ENCODE peak calls at places on chromosomes 5 and 9, in seven cellular contexts. One of them, this sample, is unnamed.
A peak's percentile ranks its signal among the peaks of the same experiment; 100 is the strongest.

GRCh38 chr5:180113660-180114303 is 42.2 kb upstream of the RNF130 start:
- DNase-seq in stromal cell of bone marrow: no peak
- DNase-seq in NCI-H1092 treated with DMSO at 0.1 percent for 48 hours: no peak
- DNase-seq in NCI-H345: no peak
- DNase-seq in IMR-90: no peak
- DNase-seq in stimulated activated effector memory CD8-positive, alpha-beta T cell treated with anti-CD3 and anti-CD28 coated beads, Interleukin-12 subunit alpha, Interleukin-12 subunit beta, amount 100 ng/mL, for 72 hours: no peak
- DNase-seq in NCI-H460: no peak
- DNase-seq in this sample: no peak

GRCh38 chr9:125564641-125565040 is 142.4 kb downstream of the MAPKAP1 start:
- DNase-seq in stromal cell of bone marrow: no peak
- DNase-seq in NCI-H1092 treated with DMSO at 0.1 percent for 48 hours: no peak
- DNase-seq in NCI-H345: no peak
- DNase-seq in IMR-90: no peak
- DNase-seq in stimulated activated effector memory CD8-positive, alpha-beta T cell treated with anti-CD3 and anti-CD28 coated beads, Interleukin-12 subunit alpha, Interleukin-12 subunit beta, amount 100 ng/mL, for 72 hours: no peak
- DNase-seq in NCI-H460: no peak
- DNase-seq in this sample: no peak

GRCh38 chr5:88269222-88269771 is 652 bp upstream of the TMEM161B start:
- DNase-seq in stromal cell of bone marrow: no peak
- DNase-seq in NCI-H1092 treated with DMSO at 0.1 percent for 48 hours: peak; percentile 27
- DNase-seq in NCI-H345: no peak
- DNase-seq in IMR-90: peak; percentile 16
- DNase-seq in stimulated activated effector memory CD8-positive, alpha-beta T cell treated with anti-CD3 and anti-CD28 coated beads, Interleukin-12 subunit alpha, Interleukin-12 subunit beta, amount 100 ng/mL, for 72 hours: no peak
- DNase-seq in NCI-H460: no peak
- DNase-seq in this sample: no peak

GRCh38 chr5:105501315-105501714 is 1938.7 kb upstream of the NUDT12 start:
- DNase-seq in stromal cell of bone marrow: no peak
- DNase-seq in NCI-H1092 treated with DMSO at 0.1 percent for 48 hours: no peak
- DNase-seq in NCI-H345: peak; percentile 15
- DNase-seq in IMR-90: no peak
- DNase-seq in stimulated activated effector memory CD8-positive, alpha-beta T cell treated with anti-CD3 and anti-CD28 coated beads, Interleukin-12 subunit alpha, Interleukin-12 subunit beta, amount 100 ng/mL, for 72 hours: no peak
- DNase-seq in NCI-H460: no peak
- DNase-seq in this sample: peak; percentile 20

GRCh38 chr9:114290561-114290986 is 32.3 kb upstream of the ORM1 start:
- DNase-seq in stromal cell of bone marrow: no peak
- DNase-seq in NCI-H1092 treated with DMSO at 0.1 percent for 48 hours: no peak
- DNase-seq in NCI-H345: no peak
- DNase-seq in IMR-90: no peak
- DNase-seq in stimulated activated effector memory CD8-positive, alpha-beta T cell treated with anti-CD3 and anti-CD28 coated beads, Interleukin-12 subunit alpha, Interleukin-12 subunit beta, amount 100 ng/mL, for 72 hours: no peak
- DNase-seq in NCI-H460: no peak
- DNase-seq in this sample: no peak

GRCh38 chr9:18452276-18452675 is 21.7 kb upstream of the ADAMTSL1 start:
- DNase-seq in stromal cell of bone marrow: no peak
- DNase-seq in NCI-H1092 treated with DMSO at 0.1 percent for 48 hours: no peak
- DNase-seq in NCI-H345: no peak
- DNase-seq in IMR-90: no peak
- DNase-seq in stimulated activated effector memory CD8-positive, alpha-beta T cell treated with anti-CD3 and anti-CD28 coated beads, Interleukin-12 subunit alpha, Interleukin-12 subunit beta, amount 100 ng/mL, for 72 hours: no peak
- DNase-seq in NCI-H460: no peak
- DNase-seq in this sample: no peak

GRCh38 chr5:141935538-141935937 is 11.9 kb downstream of the DELE1 start:
- DNase-seq in stromal cell of bone marrow: no peak
- DNase-seq in NCI-H1092 treated with DMSO at 0.1 percent for 48 hours: no peak
- DNase-seq in NCI-H345: peak; percentile 80
- DNase-seq in IMR-90: no peak
- DNase-seq in stimulated activated effector memory CD8-positive, alpha-beta T cell treated with anti-CD3 and anti-CD28 coated beads, Interleukin-12 subunit alpha, Interleukin-12 subunit beta, amount 100 ng/mL, for 72 hours: no peak
- DNase-seq in NCI-H460: no peak
- DNase-seq in this sample: no peak

GRCh38 chr5:75663621-75664285 is 52.5 kb downstream of the ANKDD1B start:
- DNase-seq in stromal cell of bone marrow: no peak
- DNase-seq in NCI-H1092 treated with DMSO at 0.1 percent for 48 hours: no peak
- DNase-seq in NCI-H345: peak; percentile 5
- DNase-seq in IMR-90: no peak
- DNase-seq in stimulated activated effector memory CD8-positive, alpha-beta T cell treated with anti-CD3 and anti-CD28 coated beads, Interleukin-12 subunit alpha, Interleukin-12 subunit beta, amount 100 ng/mL, for 72 hours: no peak
- DNase-seq in NCI-H460: no peak
- DNase-seq in this sample: no peak

GRCh38 chr9:33619666-33620404 is 95.8 kb downstream of the ANKRD18B start:
- DNase-seq in stromal cell of bone marrow: peak; percentile 69
- DNase-seq in NCI-H1092 treated with DMSO at 0.1 percent for 48 hours: no peak
- DNase-seq in NCI-H345: peak; percentile 15
- DNase-seq in IMR-90: peak; percentile 97
- DNase-seq in stimulated activated effector memory CD8-positive, alpha-beta T cell treated with anti-CD3 and anti-CD28 coated beads, Interleukin-12 subunit alpha, Interleukin-12 subunit beta, amount 100 ng/mL, for 72 hours: no peak
- DNase-seq in NCI-H460: peak; percentile 70
- DNase-seq in this sample: peak; percentile 4

GRCh38 chr9:88106492-88106891 is 31.8 kb downstream of the SPATA31C2 start:
- DNase-seq in stromal cell of bone marrow: peak; percentile 19
- DNase-seq in NCI-H1092 treated with DMSO at 0.1 percent for 48 hours: peak; percentile 5
- DNase-seq in NCI-H345: no peak
- DNase-seq in IMR-90: peak; percentile 36
- DNase-seq in stimulated activated effector memory CD8-positive, alpha-beta T cell treated with anti-CD3 and anti-CD28 coated beads, Interleukin-12 subunit alpha, Interleukin-12 subunit beta, amount 100 ng/mL, for 72 hours: no peak
- DNase-seq in NCI-H460: peak; percentile 5
- DNase-seq in this sample: no peak

GRCh38 chr9:93197670-93198069 is 13.7 kb downstream of the WNK2 start:
- DNase-seq in stromal cell of bone marrow: no peak
- DNase-seq in NCI-H1092 treated with DMSO at 0.1 percent for 48 hours: no peak
- DNase-seq in NCI-H345: no peak
- DNase-seq in IMR-90: no peak
- DNase-seq in stimulated activated effector memory CD8-positive, alpha-beta T cell treated with anti-CD3 and anti-CD28 coated beads, Interleukin-12 subunit alpha, Interleukin-12 subunit beta, amount 100 ng/mL, for 72 hours: no peak
- DNase-seq in NCI-H460: no peak
- DNase-seq in this sample: no peak